ENCODE peak calls at places on chromosomes 7 and 10, in six cellular contexts. C, Z, Q, Y, L and U are unnamed samples. For H3K4me1, the result is how much of the 10 kb centered on the place peaks cover.

GRCh38 chr10:43237631-43238446 is 29.0 kb downstream of the RASGEF1A start:
- DNase-seq in Y (no peak), Z (peak), Q (no peak), C (peak), L (no peak), U (no peak)

GRCh38 chr10:45100429-45100828 is 99.7 kb downstream of the ZNF22 start:
- DNase-seq in Y (no peak), Z (no peak), L (no peak), C (no peak), Q (no peak), U (no peak)

GRCh38 chr10:64682043-64682442 is 1160.8 kb downstream of the REEP3 start:
- DNase-seq in C (no peak), Y (no peak), Q (no peak), Z (no peak), L (no peak), U (no peak)

GRCh38 chr7:2791390-2791789 is 52.7 kb downstream of the GNA12 start:
- DNase-seq in Y (no peak), Z (no peak), L (no peak), C (no peak), Q (no peak), U (no peak)

GRCh38 chr10:49761789-49762565 is at the start of gene OGDHL:
- DNase-seq in Y (no peak), C (peak), Z (no peak), L (peak), Q (no peak), U (peak)

GRCh38 chr10:122387572-122387971 is 13.1 kb downstream of the PLEKHA1 start:
- DNase-seq in L (no peak), Q (no peak), C (no peak), Z (no peak), Y (no peak), U (no peak)

GRCh38 chr7:30171753-30172447 is 37.1 kb downstream of the MTURN start:
- DNase-seq in L (no peak), Q (no peak), Z (no peak), Y (no peak), C (no peak), U (no peak)

GRCh38 chr10:116403740-116404250 is 23.9 kb upstream of the PNLIPRP3 start:
- DNase-seq in Y (no peak), C (peak), L (no peak), Q (no peak), Z (no peak), U (no peak)

GRCh38 chr10:126160971-126161630 is 227.2 kb downstream of the ADAM12 start:
- DNase-seq in Y (no peak), L (peak), Q (no peak), Z (no peak), C (no peak), U (peak)

GRCh38 chr7:111893190-111893589 is 313.0 kb downstream of the DOCK4 start:
- DNase-seq in Y (no peak), Z (no peak), C (no peak), L (no peak), Q (no peak), U (no peak)

GRCh38 chr10:78768882-78769281 is 299.9 kb upstream of the ZMIZ1 start:
- DNase-seq in Y (no peak), C (no peak), Z (no peak), L (no peak), Q (no peak), U (no peak)

GRCh38 chr10:43859016-43859525 is 210.4 kb upstream of the ZNF32 start:
- DNase-seq in C (no peak), Q (no peak), Y (no peak), L (no peak), Z (no peak), U (no peak)

GRCh38 chr7:19114591-19114855 is 2.9 kb downstream of the TWIST1 start:
- DNase-seq in C (no peak), Z (no peak), Y (no peak), L (peak), Q (no peak), U (no peak)

GRCh38 chr10:35398888-35399287 is 62.6 kb downstream of the CCNY start:
- DNase-seq in C (no peak), Z (no peak), L (no peak), Y (no peak), Q (no peak), U (no peak)

GRCh38 chr10:121927361-121927840 is 430 bp downstream of the ATE1 start:
- DNase-seq in Q (no peak), L (peak), C (peak), Y (peak), Z (peak), U (peak)

GRCh38 chr7:2632717-2633537 is 1.1 kb downstream of the TTYH3 start:
- DNase-seq in Z (peak), Q (no peak), C (peak), Y (peak), L (peak), U (peak)

GRCh38 chr10:3196971-3197353 is 24.4 kb upstream of the PITRM1 start:
- DNase-seq in C (no peak), Z (no peak), Q (no peak), Y (no peak), L (no peak), U (no peak)

GRCh38 chr10:74502963-74503608 is 323.3 kb upstream of the KAT6B start:
- DNase-seq in Q (no peak), Y (no peak), L (peak), C (no peak), Z (no peak), U (no peak)

GRCh38 chr10:114694062-114694461 is 36.0 kb upstream of the ABLIM1 start:
- DNase-seq in Z (no peak), C (no peak), Y (no peak), Q (no peak), L (no peak), U (no peak)

GRCh38 chr7:103106336-103107070 is 31.6 kb downstream of the ARMC10 start:
- DNase-seq in C (no peak), L (peak), Q (no peak), Y (no peak), Z (no peak), U (peak)

GRCh38 chr7:96388620-96389383 is 66.9 kb upstream of the SLC25A13 start:
- DNase-seq in Y (peak), L (peak), Q (no peak), C (no peak), Z (no peak), U (no peak)

GRCh38 chr7:46934198-46934825 is 647.6 kb downstream of the TNS3 start:
- DNase-seq in C (no peak), L (peak), Y (no peak), Q (no peak), Z (no peak), U (no peak)

GRCh38 chr7:149220534-149220933 is 18.9 kb upstream of the ZNF212 start:
- DNase-seq in Q (no peak), Z (no peak), L (peak), C (peak), Y (no peak), U (no peak)

GRCh38 chr7:100629117-100629711 is 12.1 kb downstream of the TFR2 start:
- DNase-seq in Z (no peak), Y (no peak), L (peak), Q (no peak), C (peak), U (peak)

GRCh38 chr10:67256984-67257383 is 331.1 kb downstream of the LRRTM3 start:
- DNase-seq in Z (no peak), Q (no peak), Y (no peak), C (no peak), L (peak), U (no peak)

GRCh38 chr10:12787297-12787696 is 214.2 kb downstream of the CCDC3 start:
- DNase-seq in Q (no peak), Y (no peak), C (no peak), Z (no peak), L (no peak), U (no peak)

GRCh38 chr7:1705856-1706255 is 35.8 kb downstream of the ELFN1 start:
- DNase-seq in L (no peak), Z (peak), Q (no peak), Y (no peak), C (peak), U (no peak)

GRCh38 chr7:55119571-55119970 is 100.8 kb downstream of the EGFR start:
- DNase-seq in C (no peak), Q (no peak), Y (no peak), L (no peak), Z (no peak), U (no peak)

GRCh38 chr10:96902762-96903358 is 70.8 kb downstream of the LCOR start:
- DNase-seq in L (no peak), C (no peak), Q (no peak), Z (no peak), Y (no peak), U (no peak)

GRCh38 chr10:129192344-129193128 is 274.5 kb upstream of the MGMT start:
- DNase-seq in Z (no peak), C (no peak), Y (peak), L (peak), Q (no peak), U (no peak)

GRCh38 chr10:128137877-128138276 is 11.7 kb upstream of the MKI67 start:
- DNase-seq in Y (no peak), C (no peak), Q (no peak), Z (no peak), L (no peak), U (no peak)

GRCh38 chr7:5452937-5453540 is 29.4 kb upstream of the TNRC18 start:
- DNase-seq in L (peak), Y (peak), Q (no peak), C (no peak), Z (no peak), U (peak)

GRCh38 chr7:137080516-137081203 is 212.2 kb downstream of the CHRM2 start:
- DNase-seq in Z (no peak), C (no peak), L (no peak), Q (no peak), Y (no peak), U (no peak)

GRCh38 chr7:151518105-151518780 is 1.5 kb downstream of the RHEB start:
- DNase-seq in Z (peak), L (peak), C (peak), Q (no peak), Y (peak), U (peak)

GRCh38 chr7:108455833-108456677 is at the start of gene NRCAM:
- DNase-seq in L (peak), Q (no peak), Z (peak), C (peak), Y (no peak), U (peak)

GRCh38 chr7:78792006-78792405 is 661.5 kb downstream of the MAGI2 start:
- DNase-seq in C (no peak), Y (no peak), Z (no peak), Q (no peak), L (no peak), U (no peak)

DNA sequence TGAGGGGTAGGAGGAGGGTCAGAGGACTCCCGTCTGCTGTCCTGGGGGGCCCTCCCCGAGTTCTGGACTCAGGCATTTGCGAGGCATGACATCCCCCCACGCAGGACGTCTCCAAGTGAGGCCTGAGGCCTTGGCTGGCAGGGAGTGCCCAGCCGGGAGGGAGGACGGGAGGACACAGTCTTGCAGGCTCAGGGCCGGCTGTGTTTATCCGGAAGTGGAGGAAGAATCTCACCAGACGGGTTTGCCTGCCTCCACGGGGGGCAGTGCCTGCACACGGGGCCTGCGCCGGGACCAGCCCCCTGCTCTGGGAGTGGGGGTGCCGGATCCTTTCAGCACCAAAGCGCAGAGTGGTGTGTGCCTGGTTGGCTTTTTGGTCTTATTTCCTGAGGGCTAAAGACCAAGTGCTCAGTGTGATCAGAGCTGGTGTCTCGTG is 10.9 kb downstream of the PWWP2B start:
- DNase-seq in Z (peak), C (no peak), Y (no peak), Q (no peak), L (peak), U (no peak)
- H3K4me3 ChIP-seq in Z (peak), C (no peak), Y (no peak), Q (peak), L (no peak), U (no peak)

GRCh38 chr10:118913825-118914224 is 115.7 kb upstream of the NANOS1 start:
- DNase-seq in Z (no peak), Q (no peak), Y (peak), C (no peak), L (no peak), U (no peak)
- H3K4me1 ChIP-seq in Z (under half), Q (under half), Y (under half), C (under half), L (under half), U (under half)

GRCh38 chr10:30873408-30873807 is 158.3 kb downstream of the ZNF438 start:
- DNase-seq in Y (no peak), Z (no peak), Q (no peak), C (no peak), L (no peak), U (no peak)
- H3K4me3 ChIP-seq in Y (no peak), Z (no peak), Q (no peak), C (no peak), L (no peak), U (no peak)

GRCh38 chr7:129843982-129844840 is 108.5 kb downstream of the UBE2H start:
- DNase-seq in C (no peak), Q (no peak), Z (no peak), Y (no peak), L (no peak), U (no peak)
- H3K4me1 ChIP-seq in C (under half), Q (half or more), Z (under half), Y (under half), L (under half), U (under half)

DNA sequence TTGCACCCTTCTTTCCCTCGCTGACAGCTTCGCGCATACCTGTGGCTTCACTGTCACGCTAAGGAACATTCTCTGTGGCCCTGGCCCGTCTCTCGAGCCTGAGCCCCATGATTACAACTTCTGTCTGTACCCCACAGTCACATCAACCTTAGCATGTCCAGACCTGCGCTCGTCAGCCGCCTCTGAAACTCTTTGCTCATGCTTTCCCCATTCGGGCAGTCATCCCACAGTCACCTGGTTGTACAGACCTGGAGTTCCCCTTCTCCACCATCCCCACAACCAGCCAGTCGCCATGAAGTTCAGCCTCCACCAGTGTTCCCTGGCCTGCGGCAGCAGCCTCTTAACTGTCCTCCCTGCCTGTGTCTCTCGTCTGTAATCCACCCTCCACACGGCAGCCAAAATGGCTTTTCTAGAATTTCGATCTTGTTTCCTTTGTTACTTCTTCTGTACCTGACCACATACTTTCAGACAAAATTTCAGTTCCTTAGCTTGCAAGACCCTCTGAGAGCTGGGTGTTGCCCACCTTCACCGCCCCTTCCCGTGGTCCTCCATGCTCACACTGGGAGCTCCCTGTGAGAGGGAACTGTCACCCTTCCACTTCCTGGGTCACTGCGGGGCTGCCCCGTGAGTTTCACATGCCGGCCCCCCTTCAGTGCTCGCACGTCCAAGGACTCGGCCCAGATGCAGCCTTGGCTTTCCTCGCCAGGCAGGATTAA is 229.2 kb downstream of the CELF2 start:
- DNase-seq in L (no peak), C (no peak), Y (no peak), Q (no peak), Z (no peak), U (no peak)
- H3K4me3 ChIP-seq in L (no peak), C (no peak), Y (no peak), Q (no peak), Z (no peak), U (no peak)

GRCh38 chr10:77669892-77670291 is 32.3 kb upstream of the KCNMA1 start:
- DNase-seq in C (no peak), Z (no peak), Q (no peak), Y (no peak), L (no peak), U (no peak)

GRCh38 chr10:77671594-77672252 is 34.1 kb upstream of the KCNMA1 start:
- DNase-seq in L (no peak), Y (no peak), C (no peak), Q (no peak), Z (no peak), U (no peak)

GRCh38 chr10:77673515-77674140 is 36.0 kb upstream of the KCNMA1 start:
- DNase-seq in C (no peak), Y (no peak), Z (no peak), Q (no peak), L (no peak), U (no peak)

GRCh38 chr10:77673086-77673485 is 35.5 kb upstream of the KCNMA1 start:
- DNase-seq in Y (no peak), Z (no peak), C (no peak), L (no peak), Q (no peak), U (no peak)

GRCh38 chr10:77670817-77671443 is 33.3 kb upstream of the KCNMA1 start:
- DNase-seq in L (no peak), Q (no peak), Z (no peak), Y (no peak), C (no peak), U (no peak)
- H3K4me1 ChIP-seq in L (under half), Q (under half), Z (under half), Y (under half), C (under half), U (under half)

GRCh38 chr7:64320547-64321495 is 7.1 kb downstream of the ZNF736 start:
- DNase-seq in Z (no peak), Q (no peak), L (peak), C (no peak), Y (no peak), U (no peak)
- H3K4me3 ChIP-seq in Z (no peak), Q (no peak), L (no peak), C (no peak), Y (no peak), U (no peak)

DNA sequence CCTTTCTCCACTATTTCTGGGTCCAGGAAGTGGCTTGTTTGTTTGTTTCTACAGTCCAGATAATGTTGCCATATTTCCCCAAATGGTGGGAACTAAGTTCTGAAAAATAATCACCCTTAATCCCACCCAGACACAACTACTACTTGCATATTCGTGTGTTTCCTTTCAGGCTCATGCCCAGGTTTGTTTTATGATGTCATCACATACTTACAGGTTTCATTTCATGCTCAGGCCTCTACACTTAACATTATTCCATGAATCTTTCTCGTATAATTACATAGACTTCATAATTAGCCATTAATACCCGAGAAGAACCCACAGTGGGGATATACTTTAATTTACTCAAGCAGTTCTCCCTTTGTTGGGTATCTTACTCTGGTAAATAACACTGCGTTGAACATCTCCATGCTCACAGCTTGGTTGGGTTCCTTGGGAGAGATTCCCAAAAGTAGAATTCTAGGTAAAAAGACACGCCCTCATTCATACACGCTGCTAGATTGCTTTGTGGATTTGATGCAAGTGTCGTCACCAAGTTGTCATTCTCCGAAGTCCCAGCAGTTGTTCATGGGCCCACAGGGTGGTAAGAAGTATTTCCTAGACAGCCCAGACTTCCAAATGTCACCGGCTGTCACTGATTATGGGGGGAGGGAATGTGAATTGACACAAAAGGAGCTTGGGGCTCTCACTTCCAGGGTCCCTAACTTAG is 42.6 kb downstream of the UNC5B start:
- DNase-seq in Z (no peak), C (no peak), Y (no peak), L (no peak), Q (no peak), U (no peak)
- H3K4me1 ChIP-seq in Z (under half), C (half or more), Y (under half), L (half or more), Q (half or more), U (half or more)

GRCh38 chr7:156173346-156173745 is 361.1 kb upstream of the SHH start:
- DNase-seq in Q (no peak), L (no peak), C (no peak), Z (no peak), Y (no peak), U (no peak)
- H3K4me3 ChIP-seq in Q (no peak), L (no peak), C (no peak), Z (no peak), Y (no peak), U (no peak)

GRCh38 chr7:44078521-44078920 is 3.8 kb downstream of the POLM start:
- DNase-seq in L (no peak), Q (no peak), Y (no peak), Z (no peak), C (no peak), U (no peak)

GRCh38 chr7:44077681-44078091 is 4.6 kb downstream of the POLM start:
- DNase-seq in Z (no peak), Y (no peak), Q (no peak), L (no peak), C (no peak), U (no peak)

GRCh38 chr7:44076101-44076895 is 6.0 kb downstream of the POLM start:
- DNase-seq in C (no peak), Y (no peak), Z (no peak), L (no peak), Q (no peak), U (no peak)

GRCh38 chr7:44075296-44076075 is 6.8 kb downstream of the POLM start:
- DNase-seq in L (no peak), Z (no peak), Q (no peak), C (no peak), Y (no peak), U (no peak)

GRCh38 chr7:44077061-44077460 is 5.3 kb downstream of the POLM start:
- DNase-seq in L (no peak), Q (no peak), Z (no peak), Y (no peak), C (no peak), U (no peak)
- H3K4me1 ChIP-seq in L (under half), Q (half or more), Z (under half), Y (under half), C (under half), U (under half)